ENCODE peak calls at places on chromosomes 5 and 9, in five cellular contexts. A is GM03348, F is fibroblast of gingiva, P is heart left ventricle, K is activated T-helper 1 cell treated with Interleukin-2 at 50 U/mL for 16 hours. J is an unnamed sample.

GRCh38 chr5:53777864-53778618 is 217.6 kb downstream of the NDUFS4 start:
- DNase-seq in P (no peak), F (no peak), A (no peak), K (no peak), J (no peak)

GRCh38 chr5:137995077-137995746 is 37.7 kb downstream of the FAM13B start:
- DNase-seq in P (no peak), A (peak; percentile 12), F (peak; percentile 26), K (no peak), J (no peak)

GRCh38 chr5:34488984-34489383 is 167.1 kb upstream of the RAI14 start:
- DNase-seq in K (no peak), P (no peak), F (no peak), A (no peak), J (no peak)

GRCh38 chr5:9479361-9479760 is 66.5 kb downstream of the SEMA5A start:
- DNase-seq in P (no peak), F (peak; percentile 94), A (peak; percentile 83), K (no peak), J (no peak)

GRCh38 chr9:36078047-36078446 is 41.3 kb downstream of the RECK start:
- DNase-seq in K (no peak), P (no peak), F (no peak), A (no peak), J (no peak)

GRCh38 chr9:19934301-19934868 is 145.5 kb upstream of the SLC24A2 start:
- DNase-seq in K (no peak), F (peak; percentile 27), P (peak; percentile 33), A (peak; percentile 64), J (no peak)

GRCh38 chr5:119059740-119060255 is 11.1 kb upstream of the DMXL1 start:
- DNase-seq in F (no peak), A (no peak), P (no peak), K (no peak), J (no peak)

GRCh38 chr5:40605295-40605958 is 74.3 kb upstream of the PTGER4 start:
- DNase-seq in A (peak; percentile 8), F (peak; percentile 6), K (no peak), P (no peak), J (no peak)